ENCODE peak calls at places on chromosomes 1 and 21, in six cellular contexts. E, Q, G, W, B and R are unnamed samples.
A peak's percentile ranks its signal among the peaks of the same experiment; 100 is the strongest.

GRCh38 chr1:172906778-172907592 is 143.8 kb downstream of the TNFSF18 start:
- DNase-seq in Q (no peak), W (peak; percentile 46), E (peak; percentile 39), B (no peak), G (no peak), R (no peak)

GRCh38 chr1:179881642-179882252 is 338 bp upstream of the TOR1AIP1 start:
- DNase-seq in G (no peak), W (no peak), E (no peak), Q (peak; percentile 82), B (no peak), R (no peak)

GRCh38 chr1:192573499-192573898 is 2.1 kb upstream of the RGS1 start:
- DNase-seq in Q (no peak), E (no peak), B (no peak), W (no peak), G (no peak), R (no peak)

GRCh38 chr1:39050001-39050400 is 23.9 kb downstream of the NDUFS5 start:
- DNase-seq in B (no peak), Q (no peak), E (no peak), W (no peak), G (no peak), R (no peak)

GRCh38 chr21:35400233-35400939 is 351.3 kb upstream of the RUNX1 start:
- DNase-seq in W (peak; percentile 58), Q (peak; percentile 73), G (no peak), E (peak; percentile 84), B (no peak), R (no peak)

GRCh38 chr1:62528015-62528414 is 69.3 kb upstream of the ANGPTL3 start:
- DNase-seq in E (peak; percentile 25), W (no peak), B (no peak), G (peak; percentile 25), Q (no peak), R (no peak)

GRCh38 chr1:211589782-211590721 is 11.1 kb upstream of the SLC30A1 start:
- DNase-seq in B (no peak), G (peak; percentile 71), E (no peak), Q (no peak), W (no peak), R (peak; percentile 90)

GRCh38 chr1:225425211-225425786 is 2.5 kb downstream of the LBR start:
- DNase-seq in Q (no peak), G (no peak), B (no peak), W (no peak), E (peak; percentile 23), R (peak; percentile 68)

GRCh38 chr1:113792471-113792870 is 19.8 kb downstream of the RSBN1 start:
- DNase-seq in E (peak; percentile 38), Q (no peak), G (no peak), B (no peak), W (peak; percentile 40), R (no peak)

GRCh38 chr1:186187601-186188000 is 187.5 kb downstream of the TPR start:
- DNase-seq in E (no peak), B (no peak), G (no peak), Q (no peak), W (peak; percentile 15), R (no peak)

GRCh38 chr1:193971595-193971994 is 785.2 kb upstream of the B3GALT2 start:
- DNase-seq in E (no peak), Q (no peak), G (no peak), W (no peak), B (no peak), R (no peak)